ENCODE peak calls at places on chromosomes 1 and 21, in six cellular contexts. H, T, N, Z, P and X are unnamed samples.

GRCh38 chr1:98523256-98523655 is 138.3 kb upstream of the SNX7 start:
- DNase-seq in H (no peak), T (no peak), N (peak), Z (no peak), P (no peak), X (no peak)

GRCh38 chr21:44846485-44847260 is 26.8 kb downstream of the PTTG1IP start:
- DNase-seq in H (no peak), T (peak), N (peak), Z (peak), P (no peak), X (peak)

GRCh38 chr1:61818992-61819391 is 76.7 kb downstream of the PATJ start:
- DNase-seq in H (no peak), T (no peak), N (no peak), Z (no peak), P (no peak), X (no peak)

GRCh38 chr1:236502579-236502971 is 21.2 kb upstream of the LGALS8 start:
- DNase-seq in H (no peak), T (peak), N (peak), Z (no peak), P (peak), X (no peak)

GRCh38 chr1:150302338-150302737 is 8.7 kb downstream of the MRPS21 start:
- DNase-seq in H (no peak), T (no peak), N (no peak), Z (no peak), P (peak), X (peak)

GRCh38 chr1:201488817-201489581 is 17.9 kb downstream of the CSRP1 start:
- DNase-seq in H (peak), T (peak), N (peak), Z (no peak), P (no peak), X (no peak)

GRCh38 chr1:13807213-13807612 is 107.2 kb downstream of the PRDM2 start:
- DNase-seq in H (peak), T (peak), N (peak), Z (peak), P (peak), X (no peak)

GRCh38 chr21:46322351-46323226 is 1.1 kb downstream of the C21orf58 start:
- DNase-seq in H (peak), T (peak), N (peak), Z (no peak), P (peak), X (no peak)

GRCh38 chr21:34962136-34962535 is 87.0 kb downstream of the RUNX1 start:
- DNase-seq in H (no peak), T (no peak), N (no peak), Z (no peak), P (no peak), X (no peak)

GRCh38 chr1:117818456-117818855 is 111.0 kb downstream of the GDAP2 start:
- DNase-seq in H (peak), T (no peak), N (peak), Z (no peak), P (no peak), X (no peak)

GRCh38 chr1:203650012-203650836 is 23.6 kb downstream of the ATP2B4 start:
- DNase-seq in H (peak), T (peak), N (no peak), Z (no peak), P (peak), X (no peak)

GRCh38 chr1:165397945-165398344 is 41.4 kb upstream of the LMX1A start:
- DNase-seq in H (peak), T (peak), N (peak), Z (no peak), P (peak), X (no peak)

GRCh38 chr1:159229896-159230295 is 25.2 kb downstream of the ACKR1 start:
- DNase-seq in H (no peak), T (no peak), N (no peak), Z (no peak), P (no peak), X (no peak)

GRCh38 chr1:19333587-19334354 is 21.6 kb downstream of the SLC66A1 start:
- DNase-seq in H (no peak), T (no peak), N (peak), Z (no peak), P (no peak), X (no peak)

GRCh38 chr21:45357436-45358260 is 47.3 kb upstream of the COL18A1 start:
- DNase-seq in H (peak), T (peak), N (no peak), Z (no peak), P (peak), X (no peak)

GRCh38 chr1:234969630-234970370 is 158.8 kb downstream of the TOMM20 start:
- DNase-seq in H (peak), T (peak), N (peak), Z (no peak), P (peak), X (peak)

GRCh38 chr21:46297311-46298082 is 11.4 kb downstream of the YBEY start:
- DNase-seq in H (peak), T (peak), N (no peak), Z (no peak), P (peak), X (no peak)

GRCh38 chr1:21457654-21458053 is 17.7 kb downstream of the NBPF3 start:
- DNase-seq in H (no peak), T (no peak), N (no peak), Z (no peak), P (no peak), X (no peak)
- H3K27ac ChIP-seq in H (no peak), T (no peak), N (no peak), Z (no peak), P (no peak), X (no peak)

GRCh38 chr21:28154121-28154520 is 838.6 kb downstream of the LTN1 start:
- DNase-seq in H (no peak), T (no peak), N (peak), Z (no peak), P (no peak), X (no peak)
- H3K27ac ChIP-seq in H (no peak), T (no peak), N (no peak), Z (no peak), P (no peak), X (no peak)

GRCh38 chr1:153961421-153961820 is 1.9 kb downstream of the SLC39A1 start:
- DNase-seq in H (no peak), T (no peak), N (no peak), Z (no peak), P (no peak), X (no peak)
- H3K27ac ChIP-seq in H (no peak), T (no peak), N (no peak), Z (no peak), P (peak), X (no peak)

GRCh38 chr1:8474369-8474768 is 156.5 kb downstream of the SLC45A1 start:
- DNase-seq in H (no peak), T (no peak), N (no peak), Z (no peak), P (no peak), X (no peak)
- H3K27ac ChIP-seq in H (no peak), T (no peak), N (no peak), Z (no peak), P (no peak), X (no peak)

GRCh38 chr1:77833521-77834100 is 54.2 kb downstream of the MIGA1 start:
- DNase-seq in H (no peak), T (peak), N (peak), Z (no peak), P (no peak), X (no peak)
- H3K27ac ChIP-seq in H (peak), T (peak), N (peak), Z (no peak), P (no peak), X (peak)

GRCh38 chr1:225736651-225737097 is 41.0 kb upstream of the SRP9 start:
- DNase-seq in H (peak), T (peak), N (no peak), Z (no peak), P (no peak), X (no peak)
- H3K27ac ChIP-seq in H (peak), T (no peak), N (peak), Z (peak), P (no peak), X (no peak)